ENCODE peak calls at places on chromosomes 16 and 17, in four cellular contexts. One of them, this sample, is unnamed.

GRCh38 chr17:58327363-58328194 is 1.0 kb downstream of the TSPOAP1 start:
- DNase-seq in SK-N-SH: peak
- DNase-seq in K562: no peak
- DNase-seq in GM12878: no peak
- DNase-seq in this sample: no peak

GRCh38 chr16:67942200-67942509 is 1.8 kb downstream of the LCAT start:
- DNase-seq in SK-N-SH: peak
- DNase-seq in K562: peak
- DNase-seq in GM12878: no peak
- DNase-seq in this sample: peak

GRCh38 chr17:44353656-44354331 is 8.7 kb downstream of the GRN start:
- DNase-seq in SK-N-SH: no peak
- DNase-seq in K562: no peak
- DNase-seq in GM12878: no peak
- DNase-seq in this sample: no peak

GRCh38 chr17:13931111-13931526 is 138.2 kb upstream of the COX10 start:
- DNase-seq in SK-N-SH: no peak
- DNase-seq in K562: no peak
- DNase-seq in GM12878: no peak
- DNase-seq in this sample: no peak

GRCh38 chr17:77571562-77571981 is 386.9 kb upstream of the TNRC6C start:
- DNase-seq in SK-N-SH: peak
- DNase-seq in K562: peak
- DNase-seq in GM12878: no peak
- DNase-seq in this sample: no peak

GRCh38 chr17:16915752-16916556 is 56.0 kb downstream of the TNFRSF13B start:
- DNase-seq in SK-N-SH: peak
- DNase-seq in K562: peak
- DNase-seq in GM12878: peak
- DNase-seq in this sample: peak

GRCh38 chr17:75181608-75182318 is 996 bp downstream of the SUMO2 start:
- DNase-seq in SK-N-SH: peak
- DNase-seq in K562: peak
- DNase-seq in GM12878: no peak
- DNase-seq in this sample: no peak

GRCh38 chr16:52494145-52494544 is 52.8 kb downstream of the TOX3 start:
- DNase-seq in SK-N-SH: no peak
- DNase-seq in K562: no peak
- DNase-seq in GM12878: no peak
- DNase-seq in this sample: no peak

GRCh38 chr16:86718118-86718517 is 139.8 kb downstream of the FOXL1 start:
- DNase-seq in SK-N-SH: no peak
- DNase-seq in K562: no peak
- DNase-seq in GM12878: peak
- DNase-seq in this sample: no peak

GRCh38 chr17:36008998-36009665 is 7.8 kb upstream of the CCL15 start:
- DNase-seq in SK-N-SH: peak
- DNase-seq in K562: peak
- DNase-seq in GM12878: no peak
- DNase-seq in this sample: peak

GRCh38 chr16:17452931-17453330 is 17.8 kb downstream of the XYLT1 start:
- DNase-seq in SK-N-SH: no peak
- DNase-seq in K562: no peak
- DNase-seq in GM12878: no peak
- DNase-seq in this sample: no peak

GRCh38 chr17:78617371-78618061 is 40.3 kb upstream of the DNAH17 start:
- DNase-seq in SK-N-SH: no peak
- DNase-seq in K562: no peak
- DNase-seq in GM12878: no peak
- DNase-seq in this sample: peak

GRCh38 chr16:78523212-78523995 is 423.9 kb downstream of the WWOX start:
- DNase-seq in SK-N-SH: no peak
- DNase-seq in K562: no peak
- DNase-seq in GM12878: no peak
- DNase-seq in this sample: no peak

GRCh38 chr16:3274490-3274889 is 8.8 kb upstream of the ZNF263 start:
- DNase-seq in SK-N-SH: no peak
- DNase-seq in K562: peak
- DNase-seq in GM12878: no peak
- DNase-seq in this sample: peak

GRCh38 chr16:24967074-24967473 is 48.1 kb downstream of the ARHGAP17 start:
- DNase-seq in SK-N-SH: no peak
- DNase-seq in K562: no peak
- DNase-seq in GM12878: no peak
- DNase-seq in this sample: no peak

GRCh38 chr17:79034931-79035485 is 11.0 kb downstream of the C1QTNF1 start:
- DNase-seq in SK-N-SH: no peak
- DNase-seq in K562: no peak
- DNase-seq in GM12878: no peak
- DNase-seq in this sample: no peak

GRCh38 chr16:74888888-74889287 is 96.0 kb downstream of the WDR59 start:
- DNase-seq in SK-N-SH: no peak
- DNase-seq in K562: no peak
- DNase-seq in GM12878: no peak
- DNase-seq in this sample: no peak

GRCh38 chr17:76561799-76562268 is 22.0 kb downstream of the PRCD start:
- DNase-seq in SK-N-SH: no peak
- DNase-seq in K562: no peak
- DNase-seq in GM12878: no peak
- DNase-seq in this sample: no peak
- TF ChIP-seq GABPA in SK-N-SH: no peak
- TF ChIP-seq GABPA in K562: no peak
- TF ChIP-seq GABPA in GM12878: no peak
- TF ChIP-seq GABPA in this sample: no peak

GRCh38 chr16:23967018-23967417 is 131.2 kb downstream of the PRKCB start:
- DNase-seq in SK-N-SH: no peak
- DNase-seq in K562: peak
- DNase-seq in GM12878: no peak
- DNase-seq in this sample: no peak
- TF ChIP-seq MXI1 in SK-N-SH: no peak
- TF ChIP-seq MXI1 in K562: no peak
- TF ChIP-seq MXI1 in GM12878: no peak
- TF ChIP-seq MXI1 in this sample: no peak

GRCh38 chr16:9437115-9437514 is 345.7 kb downstream of the HAPSTR1 start:
- DNase-seq in SK-N-SH: peak
- DNase-seq in K562: peak
- DNase-seq in GM12878: no peak
- DNase-seq in this sample: peak
- TF ChIP-seq GABPA in SK-N-SH: no peak
- TF ChIP-seq GABPA in K562: no peak
- TF ChIP-seq GABPA in GM12878: no peak
- TF ChIP-seq GABPA in this sample: no peak

GRCh38 chr17:63956296-63956920 is 16.3 kb downstream of the SCN4A start:
- DNase-seq in SK-N-SH: no peak
- DNase-seq in K562: no peak
- DNase-seq in GM12878: no peak
- DNase-seq in this sample: peak
- TF ChIP-seq MXI1 in SK-N-SH: no peak
- TF ChIP-seq MXI1 in K562: no peak
- TF ChIP-seq MXI1 in GM12878: no peak
- TF ChIP-seq MXI1 in this sample: no peak

DNA sequence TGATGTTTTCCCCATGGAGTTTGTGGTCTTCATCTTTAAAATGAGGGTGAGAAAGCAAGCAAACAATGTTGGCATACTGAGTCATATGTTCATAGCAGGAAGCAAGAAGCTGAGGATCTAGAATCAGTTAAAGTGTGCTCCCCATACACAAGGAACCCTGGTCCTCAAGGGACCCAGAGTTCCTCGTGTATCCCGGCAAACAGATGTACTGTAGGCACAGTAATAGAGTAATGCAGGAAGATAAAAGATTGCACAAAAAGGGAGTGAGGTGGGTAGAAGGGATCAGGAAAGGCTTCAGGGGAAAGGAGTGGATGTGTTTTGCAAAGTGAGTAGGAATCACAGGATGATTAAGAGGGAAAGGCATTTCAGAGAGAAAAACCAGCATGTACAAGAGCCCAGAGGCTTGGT is 412.3 kb upstream of the CDH11 start:
- DNase-seq in SK-N-SH: no peak
- DNase-seq in K562: no peak
- DNase-seq in GM12878: no peak
- DNase-seq in this sample: no peak
- TF ChIP-seq GABPA in SK-N-SH: no peak
- TF ChIP-seq GABPA in K562: no peak
- TF ChIP-seq GABPA in GM12878: no peak
- TF ChIP-seq GABPA in this sample: no peak

GRCh38 chr16:87918866-87919680 is 17.3 kb downstream of the CA5A start:
- DNase-seq in SK-N-SH: no peak
- DNase-seq in K562: no peak
- DNase-seq in GM12878: no peak
- DNase-seq in this sample: no peak

GRCh38 chr16:87921236-87921773 is 15.0 kb downstream of the CA5A start:
- DNase-seq in SK-N-SH: no peak
- DNase-seq in K562: peak
- DNase-seq in GM12878: no peak
- DNase-seq in this sample: no peak

GRCh38 chr16:87917503-87917902 is 18.8 kb downstream of the CA5A start:
- DNase-seq in SK-N-SH: no peak
- DNase-seq in K562: no peak
- DNase-seq in GM12878: no peak
- DNase-seq in this sample: no peak

GRCh38 chr16:87919681-87919994 is 16.7 kb downstream of the CA5A start:
- DNase-seq in SK-N-SH: no peak
- DNase-seq in K562: no peak
- DNase-seq in GM12878: no peak
- DNase-seq in this sample: no peak

DNA sequence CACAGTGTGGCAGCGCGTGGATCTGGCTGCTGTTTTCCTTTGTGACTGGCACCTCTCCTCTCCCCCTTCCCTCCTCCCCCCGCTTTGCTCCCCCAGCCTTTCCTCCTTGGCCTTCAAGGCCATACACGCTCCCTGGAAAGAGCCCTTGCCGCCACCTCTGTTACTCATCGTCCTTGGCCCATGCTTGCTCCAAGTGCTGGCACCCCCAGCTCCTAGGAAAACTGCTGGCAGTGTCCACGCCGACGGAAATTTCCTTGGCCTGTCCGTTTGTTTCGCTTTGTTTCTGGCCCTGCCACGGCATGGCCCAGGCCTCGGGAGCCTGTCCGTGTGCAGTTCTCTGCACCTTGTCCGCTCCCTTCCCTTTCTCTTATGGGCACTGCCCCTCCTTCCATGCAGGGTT is 18.0 kb downstream of the CA5A start:
- DNase-seq in SK-N-SH: no peak
- DNase-seq in K562: no peak
- DNase-seq in GM12878: no peak
- DNase-seq in this sample: no peak
- TF ChIP-seq MXI1 in SK-N-SH: no peak
- TF ChIP-seq MXI1 in K562: no peak
- TF ChIP-seq MXI1 in GM12878: no peak
- TF ChIP-seq MXI1 in this sample: no peak

GRCh38 chr17:50213026-50214015 is 11.9 kb upstream of the COL1A1 start:
- DNase-seq in SK-N-SH: peak
- DNase-seq in K562: peak
- DNase-seq in GM12878: peak
- DNase-seq in this sample: peak
- TF ChIP-seq GABPA in SK-N-SH: no peak
- TF ChIP-seq GABPA in K562: no peak
- TF ChIP-seq GABPA in GM12878: no peak
- TF ChIP-seq GABPA in this sample: no peak

GRCh38 chr17:82124101-82124500 is 26.1 kb upstream of the FASN start:
- DNase-seq in SK-N-SH: no peak
- DNase-seq in K562: no peak
- DNase-seq in GM12878: no peak
- DNase-seq in this sample: no peak

GRCh38 chr17:82118815-82119380 is 20.9 kb upstream of the FASN start:
- DNase-seq in SK-N-SH: peak
- DNase-seq in K562: peak
- DNase-seq in GM12878: no peak
- DNase-seq in this sample: peak

GRCh38 chr17:82121246-82121645 is 23.2 kb upstream of the FASN start:
- DNase-seq in SK-N-SH: peak
- DNase-seq in K562: no peak
- DNase-seq in GM12878: no peak
- DNase-seq in this sample: no peak

GRCh38 chr17:82120148-82120547 is 22.1 kb upstream of the FASN start:
- DNase-seq in SK-N-SH: no peak
- DNase-seq in K562: no peak
- DNase-seq in GM12878: no peak
- DNase-seq in this sample: no peak

GRCh38 chr17:82121660-82122629 is 23.9 kb upstream of the FASN start:
- DNase-seq in SK-N-SH: peak
- DNase-seq in K562: no peak
- DNase-seq in GM12878: no peak
- DNase-seq in this sample: no peak
- TF ChIP-seq MXI1 in SK-N-SH: no peak
- TF ChIP-seq MXI1 in K562: no peak
- TF ChIP-seq MXI1 in GM12878: no peak
- TF ChIP-seq MXI1 in this sample: no peak

DNA sequence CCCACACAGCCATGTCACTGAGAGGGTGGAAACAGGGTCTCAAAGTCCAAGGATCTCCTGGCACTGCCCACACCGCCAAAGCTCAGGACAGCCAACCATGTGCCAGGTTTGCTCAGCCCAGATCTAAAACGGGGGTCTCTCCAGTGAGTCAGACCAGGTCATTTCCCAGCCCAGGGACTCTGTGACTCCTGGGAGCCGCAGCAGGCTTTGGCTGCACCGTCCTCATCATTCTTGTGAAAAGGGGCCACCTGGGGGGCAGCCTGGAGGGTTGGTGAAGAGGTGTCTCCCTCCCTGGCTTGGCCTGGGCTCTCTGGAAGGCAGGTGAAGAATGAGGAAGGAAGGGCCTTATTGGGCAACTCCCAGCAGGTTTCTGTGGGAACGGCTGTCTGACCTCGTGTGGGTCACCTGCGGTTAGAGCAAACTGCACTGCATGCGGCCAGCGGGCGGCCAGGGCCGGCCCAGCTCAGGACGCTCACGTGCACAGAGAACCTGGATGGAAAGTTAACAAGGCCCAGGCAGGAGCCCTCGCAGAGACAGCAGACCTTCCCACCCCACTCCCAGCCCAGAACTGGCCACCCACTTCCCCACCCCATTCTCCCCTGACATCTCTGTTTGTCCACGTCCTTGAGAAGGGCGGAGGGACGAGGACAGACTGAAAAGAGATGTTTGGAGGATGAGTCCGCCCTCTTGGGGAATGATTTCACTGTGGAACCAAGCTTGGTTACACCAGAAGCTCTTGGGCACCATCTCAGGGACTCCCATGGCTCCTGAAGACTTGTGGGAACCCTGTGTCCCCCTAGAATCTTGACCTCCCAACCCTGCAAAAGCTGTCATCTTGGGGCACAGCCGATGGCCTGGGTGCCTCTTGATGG is 25.6 kb upstream of the LITAF start:
- DNase-seq in SK-N-SH: no peak
- DNase-seq in K562: peak
- DNase-seq in GM12878: no peak
- DNase-seq in this sample: peak
- TF ChIP-seq GABPA in SK-N-SH: no peak
- TF ChIP-seq GABPA in K562: no peak
- TF ChIP-seq GABPA in GM12878: no peak
- TF ChIP-seq GABPA in this sample: no peak

This sample was measured in HepG2.